ENCODE peak calls at places on chromosomes 7 and 10, in four cellular contexts. J, A, U and G are unnamed samples.
A peak's percentile ranks its signal among the peaks of the same experiment; 100 is the strongest.

GRCh38 chr10:32125023-32125422 is 68.8 kb upstream of the KIF5B start:
- DNase-seq in U (no peak), A (no peak), J (no peak), G (no peak)

GRCh38 chr10:73877533-73878160 is 3.3 kb upstream of the CAMK2G start:
- DNase-seq in A (no peak), J (no peak), U (no peak), G (peak; percentile 30)

GRCh38 chr7:14834888-14835287 is 67.7 kb downstream of the DGKB start:
- DNase-seq in J (no peak), U (no peak), A (no peak), G (no peak)

GRCh38 chr7:84105582-84105981 is 89.0 kb downstream of the SEMA3A start:
- DNase-seq in J (no peak), U (no peak), A (no peak), G (no peak)

GRCh38 chr7:104207348-104207730 is 474 bp downstream of the ORC5 start:
- DNase-seq in U (no peak), J (peak; percentile 55), A (no peak), G (no peak)

GRCh38 chr7:149881328-149882263 is 7.8 kb downstream of the ATP6V0E2 start:
- DNase-seq in J (no peak), U (no peak), A (no peak), G (peak; percentile 69)

GRCh38 chr7:106573125-106573663 is 87.8 kb downstream of the CCDC71L start:
- DNase-seq in U (no peak), J (no peak), A (no peak), G (no peak)

GRCh38 chr10:52818019-52818418 is 45.4 kb upstream of the MBL2 start:
- DNase-seq in A (no peak), U (no peak), J (peak; percentile 20), G (no peak)

GRCh38 chr7:69419928-69420327 is 178.3 kb upstream of the AUTS2 start:
- DNase-seq in J (no peak), U (no peak), A (no peak), G (no peak)

GRCh38 chr10:22420787-22421517 is 75.7 kb downstream of the SPAG6 start:
- DNase-seq in U (no peak), J (peak; percentile 42), A (no peak), G (no peak)

GRCh38 chr7:47584128-47584865 is 2.4 kb upstream of the TNS3 start:
- DNase-seq in A (peak; percentile 58), J (no peak), U (no peak), G (no peak)
- H3K27ac ChIP-seq in A (peak overlapping the region; percentile 81), J (no peak overlapping the region), U (no peak overlapping the region), G (peak overlapping the region; percentile 90)

GRCh38 chr7:343227-343822 is 53.4 kb downstream of the FOXL3 start:
- DNase-seq in U (no peak), J (no peak), A (no peak), G (no peak)
- H3K27ac ChIP-seq in U (no peak overlapping the region), J (no peak overlapping the region), A (no peak overlapping the region), G (no peak overlapping the region)

GRCh38 chr7:23273141-23273599 is 26.0 kb upstream of the MALSU1 start:
- DNase-seq in U (peak; percentile 47), J (peak; percentile 94), A (peak; percentile 81), G (peak; percentile 93)
- H3K27ac ChIP-seq in U (no peak overlapping the region), J (no peak overlapping the region), A (no peak overlapping the region), G (no peak overlapping the region)

GRCh38 chr10:27099448-27099847 is 846 bp downstream of the ANKRD26 start:
- DNase-seq in J (no peak), U (no peak), A (no peak), G (no peak)
- H3K27ac ChIP-seq in J (peak overlapping the region; percentile 84), U (peak overlapping the region; percentile 92), A (peak overlapping the region; percentile 94), G (no peak overlapping the region)

GRCh38 chr7:20577362-20578069 is 38.0 kb upstream of the ABCB5 start:
- DNase-seq in U (no peak), A (no peak), J (no peak), G (no peak)
- H3K27ac ChIP-seq in U (no peak overlapping the region), A (no peak overlapping the region), J (no peak overlapping the region), G (no peak overlapping the region)